ENCODE peak calls at places on chromosomes 16 and 17, in four cellular contexts. E, H, X and V are unnamed samples.

GRCh38 chr17:7173687-7174602 is 5.2 kb downstream of the ASGR1 start:
- DNase-seq in X (no peak), E (peak), H (peak), V (no peak)

GRCh38 chr16:58086381-58087208 is 42.6 kb downstream of the CFAP20 start:
- DNase-seq in E (peak), H (no peak), X (no peak), V (no peak)

GRCh38 chr17:20105539-20106291 is 96.6 kb downstream of the SPECC1 start:
- DNase-seq in E (no peak), X (no peak), H (no peak), V (no peak)

GRCh38 chr16:67514382-67514828 is 14.2 kb upstream of the RIPOR1 start:
- DNase-seq in X (peak), E (peak), H (peak), V (peak)

GRCh38 chr16:10983175-10983558 is 38.8 kb downstream of the CLEC16A start:
- DNase-seq in H (peak), X (no peak), E (no peak), V (no peak)

GRCh38 chr17:43994272-43995149 is 9.9 kb upstream of the NAGS start:
- DNase-seq in H (peak), X (peak), E (peak), V (no peak)

GRCh38 chr16:51154271-51155171 is 3.5 kb upstream of the SALL1 start:
- DNase-seq in H (no peak), X (no peak), E (no peak), V (no peak)

GRCh38 chr17:76570877-76571471 is 14.7 kb downstream of the ST6GALNAC2 start:
- DNase-seq in E (peak), H (no peak), X (no peak), V (no peak)

GRCh38 chr16:77211880-77212735 is 12.9 kb downstream of the SYCE1L start:
- DNase-seq in H (peak), E (peak), X (peak), V (no peak)

GRCh38 chr17:1058423-1059130 is 61.6 kb downstream of the TIMM22 start:
- DNase-seq in X (peak), E (peak), H (peak), V (no peak)

GRCh38 chr16:50114357-50115129 is 38.6 kb upstream of the TENT4B start:
- DNase-seq in X (no peak), E (no peak), H (no peak), V (no peak)

GRCh38 chr17:2054262-2054739 is 602 bp upstream of the HIC1 start:
- DNase-seq in H (no peak), X (peak), E (peak), V (no peak)

GRCh38 chr16:69150146-69150865 is 17.9 kb downstream of the UTP4 start:
- DNase-seq in X (peak), H (peak), E (no peak), V (no peak)

GRCh38 chr16:88478889-88479794 is 26.1 kb downstream of the ZFPM1 start:
- DNase-seq in X (no peak), E (no peak), H (no peak), V (no peak)

GRCh38 chr17:77891602-77892001 is 66.9 kb upstream of the TNRC6C start:
- DNase-seq in E (peak), H (no peak), X (no peak), V (no peak)

GRCh38 chr17:51121620-51122472 is 1.2 kb upstream of the SPAG9 start:
- DNase-seq in E (peak), H (peak), X (peak), V (peak)

GRCh38 chr17:67018429-67019125 is 25.8 kb upstream of the CACNG1 start:
- DNase-seq in E (no peak), X (no peak), H (no peak), V (no peak)

GRCh38 chr16:2786061-2786825 is 1.1 kb downstream of the PRSS33 start:
- DNase-seq in X (no peak), H (no peak), E (peak), V (no peak)

GRCh38 chr17:70621593-70621992 is 452.3 kb downstream of the KCNJ2 start:
- DNase-seq in E (no peak), X (peak), H (no peak), V (no peak)

GRCh38 chr16:82801361-82801760 is 174.6 kb downstream of the CDH13 start:
- DNase-seq in H (no peak), X (no peak), E (no peak), V (no peak)

GRCh38 chr17:13784466-13784865 is 182.7 kb upstream of the HS3ST3A1 start:
- DNase-seq in E (no peak), H (no peak), X (peak), V (no peak)

GRCh38 chr16:67296422-67296821 is 17.1 kb downstream of the PLEKHG4 start:
- DNase-seq in H (no peak), E (peak), X (peak), V (no peak)

GRCh38 chr16:56862776-56863175 is 2.2 kb upstream of the SLC12A3 start:
- DNase-seq in H (no peak), X (no peak), E (no peak), V (no peak)

GRCh38 chr17:7711356-7711755 is 6.2 kb upstream of the DNAH2 start:
- DNase-seq in X (no peak), E (no peak), H (no peak), V (no peak)

GRCh38 chr16:81601008-81601428 is 156.4 kb downstream of the CMIP start:
- DNase-seq in E (no peak), H (no peak), X (peak), V (peak)

GRCh38 chr17:6506679-6507231 is 49.6 kb downstream of the PITPNM3 start:
- DNase-seq in E (no peak), H (peak), X (peak), V (peak)

GRCh38 chr17:63785556-63785955 is 11.6 kb downstream of the DDX42 start:
- DNase-seq in X (peak), E (no peak), H (no peak), V (peak)

GRCh38 chr16:73082608-73083007 is 34.7 kb upstream of the ZFHX3 start:
- DNase-seq in H (no peak), E (no peak), X (peak), V (peak)

GRCh38 chr16:9846362-9847099 is 335.7 kb downstream of the GRIN2A start:
- DNase-seq in H (no peak), X (no peak), E (no peak), V (peak)

GRCh38 chr16:50721549-50722409 is 20.1 kb upstream of the CYLD start:
- DNase-seq in H (no peak), E (no peak), X (no peak), V (no peak)

GRCh38 chr16:19860146-19861030 is 24.3 kb downstream of the GPRC5B start:
- DNase-seq in X (peak), E (peak), H (no peak), V (peak)

DNA sequence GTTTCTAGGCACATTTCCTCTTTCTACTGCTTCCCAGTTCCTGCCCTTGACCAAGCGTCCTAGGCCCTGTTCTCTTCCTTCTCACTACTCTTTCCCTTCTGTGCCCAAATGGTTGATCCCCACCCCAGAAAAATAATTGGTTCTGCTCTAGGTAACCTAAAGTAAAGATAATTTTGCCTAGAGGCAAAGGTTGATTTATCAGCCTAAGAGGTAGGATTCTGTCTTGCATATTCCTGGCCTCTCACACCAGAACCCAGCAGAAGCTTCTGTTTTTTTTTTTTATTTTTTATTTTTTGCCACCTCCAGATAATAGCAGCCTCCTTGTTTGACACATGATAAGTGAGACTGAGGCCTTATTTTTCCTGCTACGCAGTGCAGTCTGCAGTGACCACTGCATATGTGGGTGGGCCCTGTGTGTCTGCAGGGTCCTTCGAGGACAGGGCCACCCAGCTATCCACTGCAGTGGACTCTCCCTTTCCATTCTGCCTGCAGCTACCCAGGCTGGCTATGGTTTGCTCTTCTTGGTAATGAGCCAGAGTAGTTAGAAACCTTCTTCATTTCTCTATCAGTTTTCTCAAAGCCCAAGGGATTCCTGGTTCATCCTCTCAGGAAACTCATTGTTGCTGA is 711 bp downstream of the PIPOX start:
- DNase-seq in E (no peak), X (no peak), H (no peak), V (no peak)
- H3K27ac ChIP-seq in E (peak), X (no peak), H (no peak), V (no peak)

GRCh38 chr17:17809527-17810373 is 27.0 kb downstream of the SREBF1 start:
- DNase-seq in H (no peak), X (peak), E (no peak), V (no peak)
- H3K27ac ChIP-seq in H (no peak), X (peak), E (peak), V (peak)

DNA sequence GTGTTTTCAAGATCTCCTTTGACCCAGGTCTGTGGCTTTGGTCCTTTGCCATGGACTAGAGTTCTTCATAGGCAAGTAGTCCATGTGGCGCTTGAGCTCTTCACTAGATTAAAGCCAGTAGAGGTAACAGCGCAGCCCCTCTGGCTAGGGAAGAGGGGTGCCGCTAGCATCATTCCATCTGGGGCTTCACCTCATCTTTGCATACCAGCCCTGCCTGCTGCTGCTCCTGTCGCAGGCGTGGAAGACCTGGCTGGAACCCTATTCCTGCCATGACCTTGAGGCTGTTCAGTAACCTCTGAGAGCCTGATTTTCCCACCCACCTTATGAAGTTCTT is 198.4 kb downstream of the MSI2 start:
- DNase-seq in X (no peak), E (no peak), H (no peak), V (no peak)
- H3K27ac ChIP-seq in X (no peak), E (peak), H (no peak), V (no peak)

GRCh38 chr17:4501295-4501949 is 2.7 kb downstream of the SPNS2 start:
- DNase-seq in X (no peak), E (no peak), H (no peak), V (no peak)

GRCh38 chr17:4499431-4500187 is 928 bp downstream of the SPNS2 start:
- DNase-seq in X (no peak), H (no peak), E (peak), V (no peak)

GRCh38 chr17:4500188-4500565 is 1.5 kb downstream of the SPNS2 start:
- DNase-seq in E (no peak), X (no peak), H (no peak), V (no peak)

GRCh38 chr17:4498461-4499397 is at the start of gene SPNS2:
- DNase-seq in H (peak), E (peak), X (peak), V (no peak)

DNA sequence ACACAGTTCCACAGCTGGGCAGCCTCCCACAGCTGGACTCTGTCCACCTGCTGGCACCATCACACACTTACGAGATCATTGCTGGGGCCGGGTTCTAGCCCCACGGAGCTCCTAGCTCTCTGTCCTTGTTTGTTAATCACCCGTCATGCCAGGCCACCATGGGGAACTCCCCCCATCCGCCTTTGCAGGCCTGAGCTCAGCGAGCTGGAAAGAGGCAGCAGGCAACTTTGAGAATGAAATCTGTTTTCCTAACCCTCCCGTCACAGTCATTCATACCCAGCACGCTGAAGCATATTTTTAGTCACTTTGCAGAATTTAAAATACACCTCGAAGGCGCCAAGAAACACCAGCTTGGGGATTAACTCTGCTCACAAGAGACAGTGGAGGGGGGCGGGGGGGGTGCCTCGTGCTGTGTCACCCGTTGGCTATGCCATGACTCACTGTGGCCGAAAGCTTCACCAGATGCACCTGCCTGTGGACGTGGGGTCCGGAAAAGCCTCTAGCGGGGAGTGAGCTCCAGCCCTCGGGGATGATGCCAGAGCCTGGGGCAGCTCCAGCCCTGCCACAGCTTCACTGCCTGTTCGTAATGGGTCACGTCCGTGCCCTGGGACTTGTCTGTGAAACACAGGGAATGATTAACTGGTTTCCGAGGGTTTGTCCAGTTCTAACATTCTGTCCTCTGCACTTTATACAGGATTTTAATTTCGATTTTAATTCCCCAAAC is 1.4 kb upstream of the SPNS2 start:
- DNase-seq in H (no peak), E (no peak), X (no peak), V (no peak)
- H3K27ac ChIP-seq in H (no peak), E (no peak), X (no peak), V (peak)

GRCh38 chr17:28940675-28941074 is 10.6 kb downstream of the PHF12 start:
- DNase-seq in E (no peak), X (no peak), H (no peak), V (no peak)
- H3K27ac ChIP-seq in E (peak), X (no peak), H (no peak), V (no peak)

GRCh38 chr17:48592097-48592496 is 1.5 kb downstream of the HOXB5 start:
- DNase-seq in H (no peak), E (no peak), X (peak), V (no peak)
- H3K27ac ChIP-seq in H (peak), E (peak), X (peak), V (no peak)

DNA sequence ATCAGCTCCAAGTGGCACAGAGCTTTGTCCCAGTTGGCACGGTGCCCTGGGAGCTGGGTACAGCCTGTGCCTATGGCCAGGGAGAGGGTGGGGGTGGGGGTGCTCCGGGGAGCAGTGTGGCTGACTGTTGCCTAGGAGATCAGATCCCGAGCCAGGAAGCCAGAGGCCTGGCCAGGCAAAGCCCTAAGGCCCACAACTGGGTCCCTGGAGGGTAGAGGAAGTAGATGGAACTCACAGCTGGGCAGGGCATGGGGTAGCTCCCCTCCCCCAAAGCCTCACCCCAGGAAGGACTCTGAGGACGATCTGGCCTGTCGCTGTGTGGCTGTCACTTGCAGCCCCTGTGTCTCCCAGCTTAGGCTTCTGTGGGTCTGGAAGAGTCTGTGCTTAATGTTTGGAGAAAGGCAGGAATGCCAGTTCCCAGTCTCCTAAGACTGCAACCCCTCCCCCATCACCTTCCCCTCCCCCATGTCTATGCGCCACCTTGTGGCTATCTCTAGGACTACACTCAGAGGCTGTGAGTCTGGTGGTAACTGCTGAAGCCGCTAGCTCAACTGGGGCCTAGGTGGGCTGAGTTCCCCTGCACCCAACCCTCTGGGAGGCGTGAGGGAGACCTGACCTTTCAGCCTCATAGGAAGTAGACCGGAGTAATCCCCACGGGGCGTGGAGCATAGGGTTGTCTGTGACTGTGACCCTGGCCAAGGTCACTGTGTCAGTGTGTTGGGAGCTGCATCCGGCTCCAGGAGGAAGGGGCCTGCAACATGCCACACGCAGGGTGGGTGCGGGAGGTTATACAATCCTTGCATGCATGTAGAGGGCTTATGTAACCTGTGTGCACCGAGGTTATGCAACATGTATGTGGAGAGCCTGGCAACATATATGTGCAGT is 12.7 kb downstream of the THRA start:
- DNase-seq in H (peak), E (peak), X (peak), V (no peak)
- H3K27ac ChIP-seq in H (peak), E (peak), X (peak), V (no peak)